ENCODE peak calls at places on chromosomes 13 and 19, in seven cellular contexts. Y, D, M, Z, C, X and G are unnamed samples.

GRCh38 chr13:51960766-51961165 is 50.5 kb downstream of the ATP7B start:
- DNase-seq in Y (no peak), Z (no peak), M (no peak), X (no peak), C (no peak), D (no peak), G (no peak)

GRCh38 chr13:73268306-73268705 is 209.5 kb downstream of the KLF5 start:
- DNase-seq in D (no peak), Z (no peak), C (peak; percentile 38), M (no peak), Y (no peak), X (no peak), G (no peak)

GRCh38 chr19:6033744-6034264 is 55.9 kb upstream of the RANBP3 start:
- DNase-seq in Y (no peak), M (no peak), X (no peak), D (no peak), Z (no peak), C (no peak), G (no peak)

GRCh38 chr19:48646912-48647216 is 877 bp upstream of the CA11 start:
- DNase-seq in Z (no peak), D (no peak), Y (no peak), X (no peak), M (no peak), C (no peak), G (no peak)

GRCh38 chr13:69389899-69390298 is 717.7 kb upstream of the ATXN8OS start:
- DNase-seq in Z (no peak), D (no peak), C (no peak), M (no peak), Y (no peak), X (no peak), G (no peak)

GRCh38 chr13:28355822-28356371 is 139.0 kb downstream of the FLT1 start:
- DNase-seq in C (peak; percentile 86), M (peak; percentile 67), X (no peak), Y (no peak), D (peak; percentile 62), Z (no peak), G (no peak)

GRCh38 chr19:12937243-12938053 is 961 bp upstream of the CALR start:
- DNase-seq in Z (no peak), M (no peak), D (peak; percentile 90), Y (peak; percentile 89), X (peak; percentile 64), C (no peak), G (no peak)

GRCh38 chr13:44759723-44760360 is 183.7 kb upstream of the TSC22D1 start:
- DNase-seq in D (no peak), X (no peak), C (peak; percentile 29), Y (peak; percentile 72), M (no peak), Z (no peak), G (no peak)

GRCh38 chr13:113419531-113420183 is 33.6 kb downstream of the ADPRHL1 start:
- DNase-seq in D (no peak), Z (no peak), C (no peak), Y (no peak), M (no peak), X (no peak), G (no peak)

GRCh38 chr19:1019980-1020867 is 699 bp downstream of the TMEM259 start:
- DNase-seq in M (peak; percentile 62), Z (no peak), X (peak; percentile 44), D (peak; percentile 64), C (no peak), Y (no peak), G (peak; percentile 70)

GRCh38 chr19:15427350-15427700 is 8.5 kb upstream of the AKAP8L start:
- DNase-seq in X (no peak), D (no peak), C (no peak), Y (no peak), Z (no peak), M (no peak), G (no peak)

GRCh38 chr13:26021516-26021915 is 30.3 kb downstream of the SHISA2 start:
- DNase-seq in M (no peak), D (no peak), X (no peak), Z (no peak), Y (no peak), C (no peak), G (no peak)

GRCh38 chr19:51005248-51005647 is 3.8 kb upstream of the KLK8 start:
- DNase-seq in M (no peak), C (no peak), D (no peak), Z (no peak), X (no peak), Y (no peak), G (no peak)

GRCh38 chr19:39113199-39113598 is 12.4 kb upstream of the PAK4 start:
- DNase-seq in C (no peak), Y (no peak), D (no peak), X (no peak), Z (no peak), M (no peak), G (no peak)

GRCh38 chr13:26247608-26248007 is 6.3 kb upstream of the CDK8 start:
- DNase-seq in M (no peak), Y (no peak), D (peak; percentile 14), C (no peak), Z (no peak), X (no peak), G (no peak)

GRCh38 chr13:113410472-113411201 is 42.7 kb downstream of the ADPRHL1 start:
- DNase-seq in Z (no peak), Y (peak; percentile 42), C (no peak), M (no peak), D (peak; percentile 59), X (no peak), G (no peak)

GRCh38 chr13:21657538-21657937 is 13.3 kb upstream of the FGF9 start:
- DNase-seq in Y (no peak), Z (no peak), C (peak; percentile 34), M (no peak), D (no peak), X (no peak), G (no peak)

GRCh38 chr13:99039718-99040280 is 61.9 kb upstream of the DOCK9 start:
- DNase-seq in Y (no peak), D (no peak), M (no peak), Z (no peak), X (no peak), C (no peak), G (no peak)

GRCh38 chr13:32267836-32268439 is 47.2 kb downstream of the ZAR1L start:
- DNase-seq in D (peak; percentile 72), C (peak; percentile 22), Y (peak; percentile 69), M (peak; percentile 50), Z (peak; percentile 38), X (peak; percentile 21), G (peak; percentile 67)

GRCh38 chr19:54462713-54463530 is 656 bp downstream of the LENG9 start:
- DNase-seq in C (peak; percentile 81), Z (peak; percentile 71), D (peak; percentile 87), X (peak; percentile 59), M (peak; percentile 83), Y (peak; percentile 89), G (peak; percentile 57)

GRCh38 chr19:8552810-8553209 is 24.4 kb downstream of the MYO1F start:
- DNase-seq in D (peak; percentile 84), Z (no peak), Y (no peak), X (no peak), M (no peak), C (peak; percentile 58), G (no peak)

GRCh38 chr19:3606174-3606689 is 443 bp downstream of the TBXA2R start:
- DNase-seq in M (peak; percentile 51), Z (no peak), Y (peak; percentile 69), X (peak; percentile 62), C (no peak), D (peak; percentile 34), G (peak; percentile 60)
- H3K4me1 ChIP-seq in M (peaks cover 30% of the 10 kb centered on the region), Z (peaks cover 12% of the 10 kb centered on the region), Y (peaks cover 33% of the 10 kb centered on the region), X (peaks cover 11% of the 10 kb centered on the region), C (peaks cover 13% of the 10 kb centered on the region), D (peaks cover 4% of the 10 kb centered on the region), G (peaks cover 29% of the 10 kb centered on the region)

GRCh38 chr19:32124585-32124984 is 220.8 kb upstream of the ZNF507 start:
- DNase-seq in C (no peak), X (no peak), D (no peak), M (no peak), Y (no peak), Z (peak; percentile 15), G (no peak)
- H3K4me3 ChIP-seq in C (no peak overlapping the region), X (no peak overlapping the region), D (no peak overlapping the region), M (no peak overlapping the region), Y (no peak overlapping the region), Z (no peak overlapping the region), G (no peak overlapping the region)

GRCh38 chr19:46785980-46786235 is 2.5 kb downstream of the SLC1A5 start:
- DNase-seq in C (no peak), D (no peak), Z (no peak), M (no peak), Y (no peak), X (no peak), G (no peak)

GRCh38 chr19:46782355-46783019 is 5.9 kb downstream of the SLC1A5 start:
- DNase-seq in X (no peak), C (no peak), M (no peak), Y (no peak), D (no peak), Z (no peak), G (no peak)

GRCh38 chr19:46785054-46785979 is 3.1 kb downstream of the SLC1A5 start:
- DNase-seq in Z (no peak), M (no peak), D (no peak), X (no peak), Y (no peak), C (peak; percentile 21), G (no peak)

GRCh38 chr19:46784262-46785053 is 3.9 kb downstream of the SLC1A5 start:
- DNase-seq in M (peak; percentile 80), X (peak; percentile 87), Y (peak; percentile 92), D (peak; percentile 97), Z (peak; percentile 90), C (peak; percentile 95), G (no peak)

DNA sequence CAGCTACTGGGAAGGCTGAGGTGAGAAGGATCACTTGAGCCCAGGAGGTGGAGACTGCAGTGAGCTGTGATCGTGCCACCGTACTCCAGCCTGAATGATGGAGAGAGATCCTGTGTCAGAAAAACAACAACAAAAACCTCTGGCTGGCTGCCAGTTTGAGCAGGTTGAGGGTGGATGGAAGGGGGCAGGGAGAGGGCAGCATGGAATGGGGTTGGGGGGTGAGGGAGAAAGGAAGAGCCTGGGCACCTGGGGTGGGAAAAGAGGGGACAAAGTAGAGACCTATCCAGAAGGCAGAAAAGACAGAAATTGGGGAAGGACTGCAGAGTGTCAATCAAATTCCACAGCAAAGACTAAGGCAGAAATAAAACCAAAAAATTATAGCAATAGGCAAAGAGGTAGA is 4.7 kb downstream of the SLC1A5 start:
- DNase-seq in M (no peak), Z (no peak), X (no peak), Y (no peak), C (no peak), D (no peak), G (no peak)
- H3K4me1 ChIP-seq in M (peaks cover 47% of the 10 kb centered on the region), Z (peaks cover 8% of the 10 kb centered on the region), X (peaks cover 11% of the 10 kb centered on the region), Y (peaks cover 28% of the 10 kb centered on the region), C (peaks cover 9% of the 10 kb centered on the region), D (peaks cover 3% of the 10 kb centered on the region), G (peaks cover 38% of the 10 kb centered on the region)

DNA sequence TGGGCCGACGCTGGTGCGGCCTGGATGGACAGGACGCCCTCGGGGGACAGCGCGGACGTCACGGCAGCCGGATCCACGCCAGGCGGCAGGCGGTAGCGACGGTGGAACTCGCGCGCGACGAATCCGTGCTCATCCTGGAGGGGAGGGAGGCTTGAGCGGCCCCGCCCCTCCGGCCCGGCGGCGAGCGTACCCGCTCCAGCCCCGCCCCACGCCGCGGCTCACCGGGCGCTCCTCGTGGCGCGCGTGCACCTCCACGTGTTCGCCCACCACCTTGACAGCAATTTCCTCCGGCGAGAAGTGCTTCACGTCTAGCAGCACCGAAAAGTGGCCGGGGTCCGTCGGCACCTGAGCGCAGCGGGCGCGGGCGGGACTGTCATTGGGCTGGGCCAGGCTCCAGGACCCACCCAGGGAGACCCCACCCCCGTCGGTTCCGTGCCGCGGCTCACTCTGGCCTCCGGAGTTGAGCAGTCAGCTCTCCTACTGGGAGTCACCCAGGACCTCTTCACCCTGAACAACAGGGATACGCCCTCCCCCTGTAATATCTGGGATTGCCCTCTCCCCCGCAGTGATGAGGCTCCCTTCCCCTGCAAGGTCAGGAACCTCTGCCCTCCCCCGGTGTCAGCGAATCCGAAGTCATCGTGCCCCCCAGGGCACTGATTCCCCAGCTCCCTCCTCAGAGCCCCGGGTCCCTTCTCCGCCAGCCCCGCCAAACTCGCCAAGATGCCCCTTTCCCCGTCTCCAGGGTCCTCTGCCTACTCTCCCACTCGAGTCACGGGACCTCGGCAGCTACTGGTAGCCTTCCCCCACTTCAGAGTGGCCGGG is 1.1 kb downstream of the HSPB6 start:
- DNase-seq in Y (peak; percentile 77), D (no peak), C (peak; percentile 92), Z (no peak), X (no peak), M (peak; percentile 64), G (no peak)
- H3K4me3 ChIP-seq in Y (peak overlapping the region; percentile 47), D (peak overlapping the region; percentile 20), C (no peak overlapping the region), Z (no peak overlapping the region), X (no peak overlapping the region), M (no peak overlapping the region), G (no peak overlapping the region)